ENCODE peak calls at places on chromosomes 16 and 17, in four cellular contexts. One of them, this sample, is unnamed.

GRCh38 chr17:62597920-62598319 is 29.6 kb upstream of the MRC2 start:
- DNase-seq in SK-N-SH: no peak
- DNase-seq in HepG2: no peak
- DNase-seq in K562: no peak
- DNase-seq in this sample: no peak

GRCh38 chr17:77756028-77756427 is 202.5 kb upstream of the TNRC6C start:
- DNase-seq in SK-N-SH: no peak
- DNase-seq in HepG2: no peak
- DNase-seq in K562: no peak
- DNase-seq in this sample: no peak

GRCh38 chr17:73415782-73416181 is 104.0 kb upstream of the CDC42EP4 start:
- DNase-seq in SK-N-SH: no peak
- DNase-seq in HepG2: no peak
- DNase-seq in K562: peak; percentile 7
- DNase-seq in this sample: no peak

GRCh38 chr16:81708459-81709368 is 70.4 kb upstream of the PLCG2 start:
- DNase-seq in SK-N-SH: no peak
- DNase-seq in HepG2: no peak
- DNase-seq in K562: no peak
- DNase-seq in this sample: no peak

GRCh38 chr16:48194828-48195566 is 39.2 kb upstream of the ABCC12 start:
- DNase-seq in SK-N-SH: no peak
- DNase-seq in HepG2: peak; percentile 86
- DNase-seq in K562: no peak
- DNase-seq in this sample: no peak

GRCh38 chr17:7313890-7314718 is 1.1 kb downstream of the GPS2 start:
- DNase-seq in SK-N-SH: no peak
- DNase-seq in HepG2: no peak
- DNase-seq in K562: peak; percentile 34
- DNase-seq in this sample: no peak

GRCh38 chr17:27577124-27577761 is 53.7 kb upstream of the LGALS9 start:
- DNase-seq in SK-N-SH: peak; percentile 80
- DNase-seq in HepG2: no peak
- DNase-seq in K562: peak; percentile 77
- DNase-seq in this sample: no peak

GRCh38 chr16:53085539-53086450 is 31.0 kb downstream of the CHD9 start:
- DNase-seq in SK-N-SH: peak; percentile 57
- DNase-seq in HepG2: no peak
- DNase-seq in K562: no peak
- DNase-seq in this sample: no peak

GRCh38 chr16:67277999-67278772 is 1.1 kb upstream of the PLEKHG4 start:
- DNase-seq in SK-N-SH: no peak
- DNase-seq in HepG2: peak; percentile 43
- DNase-seq in K562: no peak
- DNase-seq in this sample: no peak

GRCh38 chr17:44086364-44087311 is 16.1 kb downstream of the G6PC3 start:
- DNase-seq in SK-N-SH: peak; percentile 81
- DNase-seq in HepG2: peak; percentile 83
- DNase-seq in K562: peak; percentile 92
- DNase-seq in this sample: peak; percentile 37

GRCh38 chr16:72380283-72380682 is 208.3 kb upstream of the PMFBP1 start:
- DNase-seq in SK-N-SH: no peak
- DNase-seq in HepG2: no peak
- DNase-seq in K562: no peak
- DNase-seq in this sample: no peak

GRCh38 chr17:67322039-67322787 is 44.2 kb downstream of the PSMD12 start:
- DNase-seq in SK-N-SH: peak; percentile 40
- DNase-seq in HepG2: no peak
- DNase-seq in K562: peak; percentile 62
- DNase-seq in this sample: no peak

GRCh38 chr17:35586569-35587073 is 501 bp upstream of the AP2B1 start:
- DNase-seq in SK-N-SH: no peak
- DNase-seq in HepG2: no peak
- DNase-seq in K562: no peak
- DNase-seq in this sample: no peak

GRCh38 chr17:50219345-50219744 is 17.9 kb upstream of the COL1A1 start:
- DNase-seq in SK-N-SH: no peak
- DNase-seq in HepG2: peak; percentile 47
- DNase-seq in K562: no peak
- DNase-seq in this sample: no peak

GRCh38 chr16:87203060-87203656 is 114.0 kb downstream of the C16orf95 start:
- DNase-seq in SK-N-SH: peak; percentile 84
- DNase-seq in HepG2: peak; percentile 69
- DNase-seq in K562: peak; percentile 86
- DNase-seq in this sample: peak; percentile 85

GRCh38 chr16:11669380-11670146 is 1.3 kb downstream of the SNN start:
- DNase-seq in SK-N-SH: no peak
- DNase-seq in HepG2: no peak
- DNase-seq in K562: no peak
- DNase-seq in this sample: no peak

GRCh38 chr16:88969361-88969831 is 7.6 kb downstream of the CBFA2T3 start:
- DNase-seq in SK-N-SH: peak; percentile 62
- DNase-seq in HepG2: no peak
- DNase-seq in K562: no peak
- DNase-seq in this sample: no peak

GRCh38 chr17:72397687-72398086 is 276.9 kb downstream of the SOX9 start:
- DNase-seq in SK-N-SH: no peak
- DNase-seq in HepG2: no peak
- DNase-seq in K562: no peak
- DNase-seq in this sample: no peak

GRCh38 chr16:86533942-86534341 is 21.1 kb downstream of the MTHFSD start:
- DNase-seq in SK-N-SH: no peak
- DNase-seq in HepG2: no peak
- DNase-seq in K562: no peak
- DNase-seq in this sample: no peak

GRCh38 chr16:4994719-4995434 is 36.7 kb downstream of the SEC14L5 start:
- DNase-seq in SK-N-SH: no peak
- DNase-seq in HepG2: no peak
- DNase-seq in K562: no peak
- DNase-seq in this sample: no peak

GRCh38 chr17:77375917-77376651 is 235.3 kb downstream of the SEC14L1 start:
- DNase-seq in SK-N-SH: peak; percentile 82
- DNase-seq in HepG2: no peak
- DNase-seq in K562: no peak
- DNase-seq in this sample: no peak

GRCh38 chr16:85360323-85361277 is 248.3 kb upstream of the CIBAR2 start:
- DNase-seq in SK-N-SH: peak; percentile 88
- DNase-seq in HepG2: no peak
- DNase-seq in K562: no peak
- DNase-seq in this sample: no peak

GRCh38 chr17:81165246-81166032 is at the start of gene PVALEF:
- DNase-seq in SK-N-SH: no peak
- DNase-seq in HepG2: peak; percentile 48
- DNase-seq in K562: no peak
- DNase-seq in this sample: no peak

GRCh38 chr17:72812823-72813222 is 279.7 kb downstream of the SLC39A11 start:
- DNase-seq in SK-N-SH: no peak
- DNase-seq in HepG2: no peak
- DNase-seq in K562: no peak
- DNase-seq in this sample: peak; percentile 51

GRCh38 chr17:75525806-75526554 is 483 bp downstream of the LLGL2 start:
- DNase-seq in SK-N-SH: peak; percentile 69
- DNase-seq in HepG2: peak; percentile 54
- DNase-seq in K562: peak; percentile 30
- DNase-seq in this sample: no peak

GRCh38 chr16:10253344-10253855 is 71.2 kb upstream of the GRIN2A start:
- DNase-seq in SK-N-SH: no peak
- DNase-seq in HepG2: no peak
- DNase-seq in K562: no peak
- DNase-seq in this sample: no peak

GRCh38 chr16:68923116-68923515 is 79.8 kb downstream of the TANGO6 start:
- DNase-seq in SK-N-SH: no peak
- DNase-seq in HepG2: no peak
- DNase-seq in K562: no peak
- DNase-seq in this sample: peak; percentile 46

GRCh38 chr17:43467981-43468541 is 15.7 kb upstream of the DHX8 start:
- DNase-seq in SK-N-SH: no peak
- DNase-seq in HepG2: no peak
- DNase-seq in K562: no peak
- DNase-seq in this sample: no peak

GRCh38 chr17:75754378-75755204 is 10.4 kb downstream of the GALK1 start:
- DNase-seq in SK-N-SH: no peak
- DNase-seq in HepG2: peak; percentile 72
- DNase-seq in K562: peak; percentile 61
- DNase-seq in this sample: no peak

GRCh38 chr16:636206-637080 is at the start of gene METTL26:
- DNase-seq in SK-N-SH: peak; percentile 94
- DNase-seq in HepG2: peak; percentile 92
- DNase-seq in K562: peak; percentile 97
- DNase-seq in this sample: peak; percentile 63

GRCh38 chr17:65362826-65363225 is 198.6 kb downstream of the AXIN2 start:
- DNase-seq in SK-N-SH: no peak
- DNase-seq in HepG2: no peak
- DNase-seq in K562: no peak
- DNase-seq in this sample: no peak

GRCh38 chr17:49146620-49147306 is 14.2 kb downstream of the B4GALNT2 start:
- DNase-seq in SK-N-SH: no peak
- DNase-seq in HepG2: peak; percentile 65
- DNase-seq in K562: no peak
- DNase-seq in this sample: peak; percentile 84

GRCh38 chr16:1528921-1529537 is 4.4 kb upstream of the TMEM204 start:
- DNase-seq in SK-N-SH: no peak
- DNase-seq in HepG2: no peak
- DNase-seq in K562: no peak
- DNase-seq in this sample: no peak

GRCh38 chr16:78589331-78589730 is 489.9 kb downstream of the WWOX start:
- DNase-seq in SK-N-SH: no peak
- DNase-seq in HepG2: no peak
- DNase-seq in K562: no peak
- DNase-seq in this sample: no peak

GRCh38 chr16:29986931-29987330 is 8.5 kb downstream of the HIRIP3 start:
- DNase-seq in SK-N-SH: no peak
- DNase-seq in HepG2: no peak
- DNase-seq in K562: no peak
- DNase-seq in this sample: no peak

GRCh38 chr16:66714062-66714461 is 17.5 kb upstream of the CMTM4 start:
- DNase-seq in SK-N-SH: no peak
- DNase-seq in HepG2: no peak
- DNase-seq in K562: no peak
- DNase-seq in this sample: no peak

GRCh38 chr16:2339521-2340484 is 725 bp downstream of the ABCA3 start:
- DNase-seq in SK-N-SH: peak; percentile 83
- DNase-seq in HepG2: peak; percentile 15
- DNase-seq in K562: peak; percentile 86
- DNase-seq in this sample: no peak

GRCh38 chr17:71427801-71428200 is 693.0 kb upstream of the SOX9 start:
- DNase-seq in SK-N-SH: no peak
- DNase-seq in HepG2: no peak
- DNase-seq in K562: no peak
- DNase-seq in this sample: no peak

GRCh38 chr17:63140255-63140654 is 174.2 kb downstream of the TANC2 start:
- DNase-seq in SK-N-SH: no peak
- DNase-seq in HepG2: no peak
- DNase-seq in K562: no peak
- DNase-seq in this sample: no peak

GRCh38 chr17:33234930-33235685 is 58.0 kb downstream of the ASIC2 start:
- DNase-seq in SK-N-SH: peak; percentile 24
- DNase-seq in HepG2: no peak
- DNase-seq in K562: no peak
- DNase-seq in this sample: no peak
- TF ChIP-seq YY1 in SK-N-SH: no peak
- TF ChIP-seq YY1 in HepG2: no peak
- TF ChIP-seq YY1 in K562: no peak
- TF ChIP-seq YY1 in this sample: no peak

DNA sequence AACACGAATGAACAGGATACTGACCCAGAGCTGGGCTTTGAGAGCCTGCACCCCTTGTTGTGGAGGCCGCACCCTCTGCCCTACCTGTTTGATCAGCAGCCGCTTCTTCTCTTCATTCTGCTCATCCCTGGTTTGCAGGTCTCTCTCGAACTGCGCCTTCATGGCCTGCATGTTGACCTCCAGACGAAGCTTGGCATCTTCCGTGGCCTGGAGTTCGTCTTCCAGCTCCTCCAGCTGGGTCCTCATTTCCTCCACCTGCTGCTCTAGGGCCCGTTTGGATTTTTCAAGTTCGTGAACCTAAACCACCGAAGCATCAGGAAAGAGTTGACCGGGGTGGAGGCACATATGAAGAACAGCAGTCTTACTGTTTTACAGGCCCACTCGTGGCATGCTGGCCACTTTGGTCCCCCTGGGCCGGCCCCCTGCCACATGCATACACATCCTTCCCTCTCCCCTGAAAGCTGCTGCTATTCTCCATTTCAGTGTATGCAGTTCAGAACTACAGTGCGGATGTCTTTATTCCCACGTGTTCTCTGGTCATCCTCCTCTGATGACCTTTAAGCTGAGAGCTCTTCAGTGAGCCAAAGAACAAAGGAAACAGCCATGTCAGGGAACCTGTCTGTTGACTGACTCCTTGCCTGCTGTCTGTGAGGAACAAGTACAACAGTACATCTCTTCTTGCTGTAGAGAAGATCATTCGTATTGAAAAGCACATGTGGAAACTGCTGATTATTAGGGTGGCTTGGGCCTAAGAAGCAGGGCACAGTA is 54.8 kb downstream of the NDEL1 start:
- DNase-seq in SK-N-SH: no peak
- DNase-seq in HepG2: no peak
- DNase-seq in K562: no peak
- DNase-seq in this sample: no peak
- TF ChIP-seq YY1 in SK-N-SH: no peak
- TF ChIP-seq YY1 in HepG2: no peak
- TF ChIP-seq YY1 in K562: no peak
- TF ChIP-seq YY1 in this sample: no peak

GRCh38 chr17:2595736-2596135 is 2.3 kb downstream of the PAFAH1B1 start:
- DNase-seq in SK-N-SH: no peak
- DNase-seq in HepG2: no peak
- DNase-seq in K562: no peak
- DNase-seq in this sample: no peak
- TF ChIP-seq YY1 in SK-N-SH: no peak
- TF ChIP-seq YY1 in HepG2: no peak
- TF ChIP-seq YY1 in K562: no peak
- TF ChIP-seq YY1 in this sample: no peak

DNA sequence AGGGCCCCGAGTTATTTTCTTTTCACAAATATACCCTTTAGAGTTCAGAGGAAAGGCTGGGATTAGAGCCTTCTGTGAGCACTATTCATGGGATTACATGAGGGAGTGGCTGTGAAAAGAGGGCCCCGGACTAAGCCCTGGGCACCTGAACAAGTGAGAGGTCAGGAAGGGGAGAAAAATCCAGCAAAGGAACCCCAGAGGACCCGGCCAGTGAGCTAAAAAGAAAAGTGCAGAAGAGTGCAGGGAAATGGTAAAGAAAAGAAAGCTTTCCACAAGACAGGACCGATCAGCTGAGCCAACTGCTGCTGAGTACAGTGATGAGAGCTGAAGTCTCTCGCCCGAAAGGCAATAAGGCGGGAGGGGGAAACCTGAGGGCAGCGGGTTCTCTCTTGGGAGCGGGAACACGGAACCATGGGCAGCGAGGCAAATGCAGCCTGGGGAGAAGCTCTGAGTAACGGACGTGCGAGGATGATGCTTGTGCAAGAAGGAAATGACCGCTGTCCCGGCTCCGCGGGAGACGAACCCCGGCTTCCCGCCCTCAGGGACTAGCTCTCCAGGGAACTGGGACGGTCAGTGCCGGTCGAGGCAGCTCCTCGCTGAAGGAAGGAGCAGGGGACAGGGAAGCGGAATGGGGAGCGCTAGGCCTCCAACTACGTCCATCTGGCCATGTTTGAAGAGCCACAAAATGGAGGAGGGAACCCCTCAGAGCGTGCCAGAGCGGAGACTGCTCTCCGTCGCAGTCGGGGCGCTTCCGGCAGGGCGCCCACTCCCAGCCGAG is 665 bp upstream of the ALDH3A2 start:
- DNase-seq in SK-N-SH: no peak
- DNase-seq in HepG2: peak; percentile 37
- DNase-seq in K562: no peak
- DNase-seq in this sample: peak; percentile 23
- TF ChIP-seq YY1 in SK-N-SH: peak; percentile 75
- TF ChIP-seq YY1 in HepG2: no peak
- TF ChIP-seq YY1 in K562: no peak
- TF ChIP-seq YY1 in this sample: no peak